ENCODE peak calls at places on chromosomes 16 and 17, in ten cellular contexts. One of them, this sample, is unnamed.
A peak's percentile ranks its signal among the peaks of the same experiment; 100 is the strongest.

GRCh38 chr17:32302860-32303649 is 37.4 kb downstream of the RHBDL3 start:
- DNase-seq in lower lobe of right lung: no peak
- DNase-seq in body of pancreas: peak; percentile 30
- DNase-seq in SK-N-SH: peak; percentile 56
- DNase-seq in mesenchymal stem cell: no peak
- DNase-seq in AG04450: no peak
- DNase-seq in adrenal gland: peak; percentile 39
- DNase-seq in small intestine: no peak
- DNase-seq in trophoblast cell: no peak
- DNase-seq in esophagus squamous epithelium: no peak
- DNase-seq in this sample: no peak

GRCh38 chr16:68105611-68106010 is 20.4 kb downstream of the NFATC3 start:
- DNase-seq in mesenchymal stem cell: no peak
- DNase-seq in trophoblast cell: no peak
- DNase-seq in SK-N-SH: no peak
- DNase-seq in adrenal gland: no peak
- DNase-seq in small intestine: no peak
- DNase-seq in body of pancreas: no peak
- DNase-seq in AG04450: no peak
- DNase-seq in lower lobe of right lung: no peak
- DNase-seq in esophagus squamous epithelium: no peak
- DNase-seq in this sample: no peak

GRCh38 chr17:49252148-49252682 is 21.6 kb upstream of the PHOSPHO1 start:
- DNase-seq in adrenal gland: peak; percentile 84
- DNase-seq in trophoblast cell: peak; percentile 62
- DNase-seq in AG04450: no peak
- DNase-seq in lower lobe of right lung: peak; percentile 56
- DNase-seq in body of pancreas: no peak
- DNase-seq in esophagus squamous epithelium: no peak
- DNase-seq in small intestine: peak; percentile 66
- DNase-seq in mesenchymal stem cell: peak; percentile 61
- DNase-seq in SK-N-SH: no peak
- DNase-seq in this sample: no peak

GRCh38 chr17:71632328-71632727 is 488.5 kb upstream of the SOX9 start:
- DNase-seq in esophagus squamous epithelium: no peak
- DNase-seq in lower lobe of right lung: no peak
- DNase-seq in SK-N-SH: no peak
- DNase-seq in AG04450: no peak
- DNase-seq in small intestine: peak; percentile 90
- DNase-seq in adrenal gland: no peak
- DNase-seq in mesenchymal stem cell: peak; percentile 14
- DNase-seq in trophoblast cell: peak; percentile 61
- DNase-seq in body of pancreas: no peak
- DNase-seq in this sample: peak; percentile 70

GRCh38 chr17:17626151-17626805 is 34.8 kb upstream of the PEMT start:
- DNase-seq in trophoblast cell: no peak
- DNase-seq in small intestine: no peak
- DNase-seq in SK-N-SH: no peak
- DNase-seq in esophagus squamous epithelium: no peak
- DNase-seq in AG04450: no peak
- DNase-seq in lower lobe of right lung: no peak
- DNase-seq in mesenchymal stem cell: no peak
- DNase-seq in adrenal gland: no peak
- DNase-seq in body of pancreas: no peak
- DNase-seq in this sample: no peak

GRCh38 chr17:7348478-7349242 is 3.3 kb upstream of the KCTD11 start:
- DNase-seq in lower lobe of right lung: no peak
- DNase-seq in adrenal gland: no peak
- DNase-seq in AG04450: no peak
- DNase-seq in SK-N-SH: no peak
- DNase-seq in mesenchymal stem cell: no peak
- DNase-seq in body of pancreas: no peak
- DNase-seq in small intestine: no peak
- DNase-seq in trophoblast cell: no peak
- DNase-seq in esophagus squamous epithelium: no peak
- DNase-seq in this sample: peak; percentile 46

GRCh38 chr16:4489030-4489429 is 12.8 kb downstream of the HMOX2 start:
- DNase-seq in AG04450: peak; percentile 50
- DNase-seq in lower lobe of right lung: no peak
- DNase-seq in mesenchymal stem cell: peak; percentile 68
- DNase-seq in trophoblast cell: peak; percentile 67
- DNase-seq in SK-N-SH: no peak
- DNase-seq in esophagus squamous epithelium: no peak
- DNase-seq in small intestine: no peak
- DNase-seq in adrenal gland: no peak
- DNase-seq in body of pancreas: no peak
- DNase-seq in this sample: peak; percentile 77

GRCh38 chr16:66874079-66874775 is 6.1 kb upstream of the PDP2 start:
- DNase-seq in body of pancreas: no peak
- DNase-seq in esophagus squamous epithelium: no peak
- DNase-seq in small intestine: no peak
- DNase-seq in adrenal gland: no peak
- DNase-seq in lower lobe of right lung: no peak
- DNase-seq in trophoblast cell: peak; percentile 13
- DNase-seq in SK-N-SH: no peak
- DNase-seq in mesenchymal stem cell: peak; percentile 67
- DNase-seq in AG04450: no peak
- DNase-seq in this sample: no peak

GRCh38 chr17:41775394-41776226 is 10.9 kb downstream of the JUP start:
- DNase-seq in adrenal gland: peak; percentile 46
- DNase-seq in lower lobe of right lung: no peak
- DNase-seq in mesenchymal stem cell: no peak
- DNase-seq in body of pancreas: no peak
- DNase-seq in trophoblast cell: no peak
- DNase-seq in small intestine: peak; percentile 72
- DNase-seq in esophagus squamous epithelium: no peak
- DNase-seq in SK-N-SH: no peak
- DNase-seq in AG04450: no peak
- DNase-seq in this sample: peak; percentile 39

GRCh38 chr16:3645504-3646347 is 8.8 kb upstream of the DNASE1 start:
- DNase-seq in esophagus squamous epithelium: no peak
- DNase-seq in lower lobe of right lung: no peak
- DNase-seq in small intestine: peak; percentile 64
- DNase-seq in body of pancreas: peak; percentile 43
- DNase-seq in adrenal gland: peak; percentile 7
- DNase-seq in mesenchymal stem cell: peak; percentile 46
- DNase-seq in SK-N-SH: no peak
- DNase-seq in AG04450: peak; percentile 41
- DNase-seq in trophoblast cell: no peak
- DNase-seq in this sample: no peak

GRCh38 chr17:76140661-76141211 is 309 bp downstream of the FOXJ1 start:
- DNase-seq in lower lobe of right lung: no peak
- DNase-seq in trophoblast cell: no peak
- DNase-seq in AG04450: no peak
- DNase-seq in small intestine: no peak
- DNase-seq in mesenchymal stem cell: no peak
- DNase-seq in SK-N-SH: no peak
- DNase-seq in adrenal gland: no peak
- DNase-seq in esophagus squamous epithelium: no peak
- DNase-seq in body of pancreas: no peak
- DNase-seq in this sample: no peak
- H3K27me3 ChIP-seq in lower lobe of right lung: peaks cover 37% of the 10 kb centered on the region
- H3K27me3 ChIP-seq in trophoblast cell: peaks cover 56% of the 10 kb centered on the region
- H3K27me3 ChIP-seq in AG04450: peaks cover 82% of the 10 kb centered on the region
- H3K27me3 ChIP-seq in small intestine: peaks cover 13% of the 10 kb centered on the region
- H3K27me3 ChIP-seq in mesenchymal stem cell: peaks cover 3% of the 10 kb centered on the region
- H3K27me3 ChIP-seq in SK-N-SH: peaks cover 20% of the 10 kb centered on the region
- H3K27me3 ChIP-seq in adrenal gland: peaks cover 40% of the 10 kb centered on the region
- H3K27me3 ChIP-seq in esophagus squamous epithelium: peaks cover 62% of the 10 kb centered on the region
- H3K27me3 ChIP-seq in body of pancreas: peaks cover 22% of the 10 kb centered on the region
- H3K27me3 ChIP-seq in this sample: peaks cover 26% of the 10 kb centered on the region

DNA sequence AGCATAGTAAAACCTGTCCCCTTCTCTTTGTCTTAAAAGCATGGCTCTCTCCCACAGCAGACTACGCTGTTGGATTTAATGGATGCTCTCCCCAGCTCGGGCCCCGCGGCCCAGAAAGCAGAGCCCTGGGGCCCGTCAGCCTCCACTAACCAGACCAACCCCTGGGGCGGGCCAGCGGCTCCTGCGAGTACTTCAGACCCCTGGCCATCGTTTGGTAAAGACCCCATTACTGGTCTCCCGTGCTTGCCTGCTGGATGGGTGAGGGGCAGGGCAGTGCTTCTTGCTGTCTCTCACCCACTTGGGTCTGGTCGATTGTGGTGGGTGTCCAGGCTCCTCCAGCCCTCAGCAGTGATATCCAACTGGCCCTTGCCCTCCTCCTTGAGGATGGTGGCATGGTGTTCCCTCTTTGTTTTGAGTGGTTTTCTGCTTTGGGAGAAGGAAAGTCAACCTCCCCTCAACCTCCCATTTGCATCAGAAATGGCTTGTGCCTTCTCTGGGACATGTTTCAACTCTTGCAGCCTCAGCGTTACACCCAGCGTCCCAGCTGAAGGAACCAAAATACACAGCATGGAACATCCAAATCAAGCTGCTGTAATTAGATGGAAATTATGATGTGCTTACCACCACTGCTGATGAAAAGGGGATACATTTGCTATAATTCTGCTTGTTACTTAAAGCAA is 49.3 kb downstream of the B9D1 start:
- DNase-seq in small intestine: no peak
- DNase-seq in esophagus squamous epithelium: no peak
- DNase-seq in body of pancreas: no peak
- DNase-seq in trophoblast cell: no peak
- DNase-seq in lower lobe of right lung: peak; percentile 16
- DNase-seq in mesenchymal stem cell: no peak
- DNase-seq in SK-N-SH: no peak
- DNase-seq in AG04450: no peak
- DNase-seq in adrenal gland: peak; percentile 11
- DNase-seq in this sample: no peak
- H3K27me3 ChIP-seq in small intestine: no peaks in the 10 kb centered on the region
- H3K27me3 ChIP-seq in esophagus squamous epithelium: no peaks in the 10 kb centered on the region
- H3K27me3 ChIP-seq in body of pancreas: no peaks in the 10 kb centered on the region
- H3K27me3 ChIP-seq in trophoblast cell: no peaks in the 10 kb centered on the region
- H3K27me3 ChIP-seq in lower lobe of right lung: no peaks in the 10 kb centered on the region
- H3K27me3 ChIP-seq in mesenchymal stem cell: no peaks in the 10 kb centered on the region
- H3K27me3 ChIP-seq in SK-N-SH: no peaks in the 10 kb centered on the region
- H3K27me3 ChIP-seq in AG04450: no peaks in the 10 kb centered on the region
- H3K27me3 ChIP-seq in adrenal gland: no peaks in the 10 kb centered on the region
- H3K27me3 ChIP-seq in this sample: no peaks in the 10 kb centered on the region

GRCh38 chr16:27852116-27852515 is 211.4 kb downstream of the GSG1L start:
- DNase-seq in body of pancreas: no peak
- DNase-seq in lower lobe of right lung: no peak
- DNase-seq in mesenchymal stem cell: no peak
- DNase-seq in small intestine: no peak
- DNase-seq in adrenal gland: no peak
- DNase-seq in esophagus squamous epithelium: no peak
- DNase-seq in trophoblast cell: no peak
- DNase-seq in SK-N-SH: no peak
- DNase-seq in AG04450: no peak
- DNase-seq in this sample: no peak
- H3K27me3 ChIP-seq in body of pancreas: no peaks in the 10 kb centered on the region
- H3K27me3 ChIP-seq in lower lobe of right lung: peaks cover 19% of the 10 kb centered on the region
- H3K27me3 ChIP-seq in mesenchymal stem cell: peaks cover 42% of the 10 kb centered on the region
- H3K27me3 ChIP-seq in small intestine: no peaks in the 10 kb centered on the region
- H3K27me3 ChIP-seq in adrenal gland: peaks cover 5% of the 10 kb centered on the region
- H3K27me3 ChIP-seq in esophagus squamous epithelium: peaks cover 64% of the 10 kb centered on the region
- H3K27me3 ChIP-seq in trophoblast cell: no peaks in the 10 kb centered on the region
- H3K27me3 ChIP-seq in SK-N-SH: peaks cover 12% of the 10 kb centered on the region
- H3K27me3 ChIP-seq in AG04450: peaks cover 2% of the 10 kb centered on the region
- H3K27me3 ChIP-seq in this sample: no peaks in the 10 kb centered on the region

DNA sequence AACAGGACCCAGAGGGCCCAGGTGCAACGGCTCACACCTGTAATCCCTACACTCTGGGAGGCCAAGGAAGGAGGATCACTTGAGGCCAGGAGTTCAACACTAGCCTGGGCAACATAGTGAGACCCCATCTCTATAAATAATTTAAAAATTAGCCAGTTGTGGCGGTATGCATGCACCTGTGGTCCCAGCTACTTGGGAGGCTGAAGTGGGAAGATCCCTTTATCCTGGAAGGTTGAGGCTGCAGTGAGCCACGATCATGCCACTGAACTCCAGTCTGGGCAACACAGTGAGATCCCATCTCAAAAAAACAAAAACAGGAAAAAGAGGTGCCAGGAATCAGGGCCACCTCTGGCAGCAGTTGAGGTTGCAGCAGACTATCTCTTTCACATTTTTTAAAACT is 85.7 kb upstream of the NUDT7 start:
- DNase-seq in lower lobe of right lung: no peak
- DNase-seq in AG04450: no peak
- DNase-seq in small intestine: no peak
- DNase-seq in SK-N-SH: no peak
- DNase-seq in body of pancreas: no peak
- DNase-seq in adrenal gland: no peak
- DNase-seq in esophagus squamous epithelium: no peak
- DNase-seq in mesenchymal stem cell: no peak
- DNase-seq in trophoblast cell: no peak
- DNase-seq in this sample: no peak
- H3K27me3 ChIP-seq in lower lobe of right lung: no peaks in the 10 kb centered on the region
- H3K27me3 ChIP-seq in AG04450: no peaks in the 10 kb centered on the region
- H3K27me3 ChIP-seq in small intestine: no peaks in the 10 kb centered on the region
- H3K27me3 ChIP-seq in SK-N-SH: no peaks in the 10 kb centered on the region
- H3K27me3 ChIP-seq in body of pancreas: no peaks in the 10 kb centered on the region
- H3K27me3 ChIP-seq in adrenal gland: no peaks in the 10 kb centered on the region
- H3K27me3 ChIP-seq in esophagus squamous epithelium: no peaks in the 10 kb centered on the region
- H3K27me3 ChIP-seq in mesenchymal stem cell: no peaks in the 10 kb centered on the region
- H3K27me3 ChIP-seq in trophoblast cell: no peaks in the 10 kb centered on the region
- H3K27me3 ChIP-seq in this sample: no peaks in the 10 kb centered on the region

GRCh38 chr17:79100405-79100804 is 25.8 kb downstream of the ENGASE start:
- DNase-seq in small intestine: no peak
- DNase-seq in lower lobe of right lung: no peak
- DNase-seq in SK-N-SH: no peak
- DNase-seq in adrenal gland: no peak
- DNase-seq in body of pancreas: no peak
- DNase-seq in mesenchymal stem cell: no peak
- DNase-seq in trophoblast cell: no peak
- DNase-seq in AG04450: no peak
- DNase-seq in esophagus squamous epithelium: no peak
- DNase-seq in this sample: no peak
- H3K27me3 ChIP-seq in small intestine: peaks cover 20% of the 10 kb centered on the region
- H3K27me3 ChIP-seq in lower lobe of right lung: peaks cover 86% of the 10 kb centered on the region
- H3K27me3 ChIP-seq in SK-N-SH: peaks cover 43% of the 10 kb centered on the region
- H3K27me3 ChIP-seq in adrenal gland: peaks cover 28% of the 10 kb centered on the region
- H3K27me3 ChIP-seq in body of pancreas: peaks cover 9% of the 10 kb centered on the region
- H3K27me3 ChIP-seq in mesenchymal stem cell: peaks cover 38% of the 10 kb centered on the region
- H3K27me3 ChIP-seq in trophoblast cell: peaks cover 3% of the 10 kb centered on the region
- H3K27me3 ChIP-seq in AG04450: peaks cover 75% of the 10 kb centered on the region
- H3K27me3 ChIP-seq in esophagus squamous epithelium: peaks cover 98% of the 10 kb centered on the region
- H3K27me3 ChIP-seq in this sample: peaks cover 17% of the 10 kb centered on the region

DNA sequence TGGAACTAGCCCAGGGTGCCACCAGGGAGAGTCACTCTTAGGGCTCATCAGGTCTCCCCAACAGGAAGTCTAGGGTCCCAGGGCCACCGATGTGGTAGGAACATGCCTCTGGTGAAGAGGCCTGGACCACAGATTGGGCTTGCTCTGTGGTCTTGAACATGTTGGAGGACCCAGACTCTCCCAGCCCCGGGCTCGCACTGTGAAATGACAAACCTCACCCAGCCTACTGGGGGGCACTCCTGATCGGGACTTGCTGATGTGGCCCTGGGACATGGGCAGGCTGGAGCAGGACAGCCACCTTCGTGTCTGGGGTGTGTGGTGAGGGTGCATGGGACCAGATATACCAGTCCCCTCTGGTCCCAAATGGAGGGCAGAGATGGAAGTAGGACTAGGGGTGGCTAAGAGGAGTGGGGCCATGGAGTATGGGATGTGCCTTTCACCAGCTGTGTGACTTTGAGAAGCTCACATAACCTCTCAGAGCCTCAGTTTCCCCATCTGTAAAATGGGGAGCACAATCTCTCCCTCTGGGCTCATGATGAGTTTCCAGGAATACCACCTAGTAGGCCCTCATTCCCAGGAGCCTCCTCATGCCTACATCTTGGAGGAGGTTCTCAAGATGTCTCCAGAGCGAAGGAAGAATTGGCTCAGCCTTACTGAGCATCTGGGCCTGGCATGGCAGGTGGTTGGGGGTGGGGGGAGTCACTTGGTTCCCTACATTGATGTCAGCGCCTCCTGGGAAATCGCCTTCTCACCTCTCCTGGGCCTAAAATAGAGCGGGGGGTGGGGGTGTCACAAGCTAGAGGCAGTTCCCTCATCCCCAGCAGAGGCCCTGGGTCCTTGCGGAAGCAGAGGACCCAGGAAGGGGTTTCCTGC is 1.5 kb upstream of the ADAM11 start:
- DNase-seq in adrenal gland: no peak
- DNase-seq in esophagus squamous epithelium: no peak
- DNase-seq in mesenchymal stem cell: no peak
- DNase-seq in small intestine: no peak
- DNase-seq in body of pancreas: no peak
- DNase-seq in trophoblast cell: no peak
- DNase-seq in AG04450: no peak
- DNase-seq in SK-N-SH: no peak
- DNase-seq in lower lobe of right lung: no peak
- DNase-seq in this sample: no peak
- H3K27me3 ChIP-seq in adrenal gland: peaks cover 28% of the 10 kb centered on the region
- H3K27me3 ChIP-seq in esophagus squamous epithelium: peaks cover 55% of the 10 kb centered on the region
- H3K27me3 ChIP-seq in mesenchymal stem cell: peaks cover 31% of the 10 kb centered on the region
- H3K27me3 ChIP-seq in small intestine: peaks cover 21% of the 10 kb centered on the region
- H3K27me3 ChIP-seq in body of pancreas: peaks cover 19% of the 10 kb centered on the region
- H3K27me3 ChIP-seq in trophoblast cell: peaks cover 23% of the 10 kb centered on the region
- H3K27me3 ChIP-seq in AG04450: peaks cover 23% of the 10 kb centered on the region
- H3K27me3 ChIP-seq in SK-N-SH: no peaks in the 10 kb centered on the region
- H3K27me3 ChIP-seq in lower lobe of right lung: peaks cover 46% of the 10 kb centered on the region
- H3K27me3 ChIP-seq in this sample: peaks cover 28% of the 10 kb centered on the region

This sample was measured in bronchial epithelial cell.